ENCODE peak calls at places on chromosomes 3 and 15, in nine cellular contexts. P, G, W, Z, M, U, O, T and S are unnamed samples.

GRCh38 chr15:99104788-99105515 is at the start of gene SYNM:
- DNase-seq in W (peak; percentile 94), M (peak; percentile 90), O (peak; percentile 79), Z (peak; percentile 12), U (no peak), T (peak; percentile 83), G (no peak), P (peak; percentile 89), S (peak; percentile 63)

GRCh38 chr3:23272820-23273219 is 69.7 kb downstream of the UBE2E2 start:
- DNase-seq in P (no peak), U (no peak), M (no peak), G (no peak), W (no peak), O (no peak), T (no peak), Z (no peak), S (no peak)

GRCh38 chr3:128319741-128320141 is 146.9 kb downstream of the DNAJB8 start:
- DNase-seq in G (no peak), M (no peak), O (no peak), W (no peak), Z (no peak), P (no peak), U (no peak), T (no peak), S (no peak)

GRCh38 chr3:117302448-117302847 is 592.9 kb downstream of the TUSC7 start:
- DNase-seq in W (no peak), P (no peak), O (no peak), T (no peak), G (no peak), U (no peak), Z (no peak), M (no peak), S (peak; percentile 6)

GRCh38 chr3:10678796-10679376 is 137.1 kb upstream of the SLC6A11 start:
- DNase-seq in W (no peak), T (no peak), M (no peak), P (no peak), Z (no peak), O (no peak), G (no peak), U (no peak), S (no peak)

GRCh38 chr3:165895919-165896318 is 58.7 kb upstream of the BCHE start:
- DNase-seq in M (peak; percentile 97), Z (no peak), T (no peak), W (no peak), G (no peak), O (peak; percentile 30), P (peak; percentile 51), U (no peak), S (no peak)

GRCh38 chr15:82647045-82647834 is at the start of gene CPEB1:
- DNase-seq in U (no peak), Z (peak; percentile 20), G (peak; percentile 35), P (no peak), W (peak; percentile 66), T (no peak), O (peak; percentile 15), M (peak; percentile 75), S (no peak)

GRCh38 chr3:129439381-129439816 is 349 bp downstream of the MBD4 start:
- DNase-seq in M (peak; percentile 71), U (no peak), P (no peak), Z (peak; percentile 29), T (peak; percentile 76), W (peak; percentile 42), G (peak; percentile 44), O (peak; percentile 46), S (peak; percentile 24)

GRCh38 chr3:42491876-42492507 is 10.5 kb upstream of the VIPR1 start:
- DNase-seq in O (no peak), P (no peak), W (no peak), T (peak; percentile 46), Z (no peak), U (no peak), G (no peak), M (no peak), S (peak; percentile 21)

DNA sequence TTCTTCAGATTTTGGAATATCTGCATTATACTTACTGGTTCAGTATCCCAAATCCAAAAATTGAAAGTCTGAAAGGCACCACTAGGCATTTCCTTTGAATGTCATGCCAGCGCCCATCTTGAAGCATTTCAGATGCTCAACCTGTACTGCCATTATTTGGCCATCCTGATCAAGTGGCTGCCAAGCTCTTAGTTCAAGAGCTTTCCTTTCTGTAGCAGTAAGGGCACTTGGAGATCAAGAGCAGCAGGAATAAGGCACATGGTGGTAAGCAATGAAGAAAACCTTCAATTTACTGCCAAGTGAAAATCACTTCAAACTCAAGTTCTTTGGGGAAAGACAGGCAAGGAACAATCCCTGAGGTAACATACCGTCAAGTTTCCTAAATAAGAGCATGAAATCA is 10.0 kb downstream of the RHOA start:
- DNase-seq in O (no peak), Z (no peak), W (no peak), T (no peak), U (no peak), P (no peak), G (no peak), M (no peak), S (no peak)
- H3K4me1 ChIP-seq in O (peaks cover 10% of the 10 kb centered on the region), Z (peaks cover 54% of the 10 kb centered on the region), W (peaks cover 32% of the 10 kb centered on the region), T (peaks cover 58% of the 10 kb centered on the region), U (peaks cover 41% of the 10 kb centered on the region), P (peaks cover 5% of the 10 kb centered on the region), G (peaks cover 40% of the 10 kb centered on the region), M (peaks cover 4% of the 10 kb centered on the region), S (no peaks in the 10 kb centered on the region)

DNA sequence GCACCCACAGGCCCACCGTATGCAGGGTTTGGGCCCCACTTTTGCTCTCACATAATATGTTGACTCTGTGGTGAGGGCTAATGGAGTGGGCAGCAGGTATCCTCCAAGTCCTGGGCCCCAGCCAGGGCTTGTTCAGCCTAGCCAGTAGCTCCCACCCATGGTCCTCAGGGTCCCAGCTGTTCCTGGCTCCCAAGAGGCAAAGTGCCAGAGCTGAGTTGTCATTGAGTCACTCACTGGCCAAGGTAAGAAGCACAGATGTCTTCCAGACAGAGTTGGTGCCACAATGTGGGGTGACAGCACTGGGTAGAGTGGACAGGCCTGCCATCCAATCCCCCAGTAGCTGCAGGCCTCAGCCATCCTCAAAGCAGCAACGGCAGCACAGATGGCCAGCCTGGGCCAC is 4.3 kb downstream of the SHF start:
- DNase-seq in P (no peak), M (no peak), T (no peak), U (no peak), W (no peak), O (no peak), Z (no peak), G (no peak), S (no peak)
- H3K4me1 ChIP-seq in P (peaks cover 23% of the 10 kb centered on the region), M (peaks cover 58% of the 10 kb centered on the region), T (peaks cover 21% of the 10 kb centered on the region), U (no peaks in the 10 kb centered on the region), W (peaks cover 6% of the 10 kb centered on the region), O (peaks cover 45% of the 10 kb centered on the region), Z (peaks cover 12% of the 10 kb centered on the region), G (peaks cover 12% of the 10 kb centered on the region), S (peaks cover 4% of the 10 kb centered on the region)

DNA sequence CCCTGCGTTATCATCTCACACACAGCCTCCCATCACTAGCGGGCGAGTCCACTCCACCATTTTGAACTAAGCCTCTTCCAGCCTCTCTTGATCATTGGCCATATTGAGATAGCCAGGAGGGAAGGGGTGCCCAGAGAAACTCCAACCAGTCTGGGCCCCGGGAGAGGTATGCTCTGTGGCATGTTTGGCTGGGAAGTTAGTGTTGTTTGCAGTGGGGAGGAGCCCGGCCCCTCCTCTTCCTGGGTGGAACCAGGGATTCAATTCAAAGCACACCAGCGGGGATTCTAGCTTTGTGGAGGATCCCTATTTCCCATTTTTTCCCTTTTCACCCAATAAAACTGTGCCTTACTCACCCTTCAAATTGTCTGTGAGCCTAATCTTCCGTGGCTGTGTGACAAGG is 71.8 kb downstream of the GBE1 start:
- DNase-seq in P (no peak), T (no peak), W (no peak), O (no peak), U (no peak), M (peak; percentile 13), G (no peak), Z (no peak), S (no peak)
- H3K4me1 ChIP-seq in P (peaks cover 6% of the 10 kb centered on the region), T (no peaks in the 10 kb centered on the region), W (peaks cover 17% of the 10 kb centered on the region), O (peaks cover 2% of the 10 kb centered on the region), U (no peaks in the 10 kb centered on the region), M (no peaks in the 10 kb centered on the region), G (no peaks in the 10 kb centered on the region), Z (no peaks in the 10 kb centered on the region), S (no peaks in the 10 kb centered on the region)

DNA sequence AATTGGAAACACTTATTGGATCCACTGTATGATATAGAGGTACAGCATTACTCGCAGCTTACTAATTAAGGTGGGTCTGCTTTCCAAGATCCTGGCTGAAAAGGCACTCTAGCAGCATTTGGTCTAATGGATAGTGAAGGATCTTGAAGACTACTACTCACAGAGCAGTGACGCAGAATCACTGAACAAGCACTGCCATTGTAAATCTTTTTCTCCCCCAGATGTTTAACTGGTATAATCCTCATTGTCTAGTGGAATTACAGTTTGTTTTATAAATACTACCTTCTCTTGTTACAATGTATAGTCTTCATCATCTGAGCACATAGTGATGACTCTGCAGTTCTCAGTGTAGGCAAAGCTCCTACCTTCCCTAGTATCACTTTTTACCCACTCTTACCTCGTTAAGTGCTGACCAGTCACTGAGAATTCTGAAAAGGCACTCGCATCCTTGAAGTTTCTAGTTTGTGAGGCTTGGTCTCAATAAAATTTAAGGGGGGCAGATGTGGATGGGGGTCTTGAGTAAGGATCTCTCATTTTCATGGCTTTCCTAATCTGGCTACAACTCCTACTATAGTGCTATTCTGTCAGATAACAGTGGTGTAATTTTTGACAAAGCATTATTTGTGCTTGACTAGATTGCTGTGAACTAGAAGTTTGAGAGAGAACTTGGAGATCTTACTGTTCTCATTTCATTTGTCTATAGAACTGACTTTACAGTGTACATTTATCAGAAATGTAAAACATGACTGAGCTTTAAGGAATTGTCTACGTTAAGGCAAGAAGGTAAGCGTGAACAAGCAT is 23.2 kb downstream of the MAPK6 start:
- DNase-seq in G (no peak), T (no peak), O (no peak), U (no peak), M (no peak), Z (no peak), W (no peak), P (peak; percentile 33), S (no peak)
- H3K4me1 ChIP-seq in G (peaks cover 45% of the 10 kb centered on the region), T (peaks cover 17% of the 10 kb centered on the region), O (peaks cover 4% of the 10 kb centered on the region), U (peaks cover 15% of the 10 kb centered on the region), M (peaks cover 54% of the 10 kb centered on the region), Z (peaks cover 43% of the 10 kb centered on the region), W (peaks cover 57% of the 10 kb centered on the region), P (peaks cover 14% of the 10 kb centered on the region), S (no peaks in the 10 kb centered on the region)